ENCODE peak calls at places on chromosomes 11 and 22, in ten cellular contexts. A is tibial artery, E is HCT116, C is A673, G is brain microvascular endothelial cell, S is psoas muscle, T is RWPE1, K is IMR-90, U is tibial nerve, W is uterus. B is an unnamed sample.

GRCh38 chr11:116240661-116241060 is 532.1 kb downstream of the BUD13 start:
- DNase-seq in S (no peak), W (no peak), E (no peak), A (no peak), G (no peak), T (no peak), U (no peak), C (peak; percentile 9), K (no peak), B (no peak)

GRCh38 chr11:115159122-115159665 is 345.0 kb downstream of the CADM1 start:
- DNase-seq in K (no peak), S (no peak), U (no peak), T (no peak), E (no peak), W (no peak), A (no peak), C (no peak), G (no peak), B (no peak)

GRCh38 chr11:66070604-66071325 is 693 bp downstream of the PACS1 start:
- DNase-seq in W (peak; percentile 43), K (peak; percentile 28), G (no peak), S (peak; percentile 58), E (no peak), U (no peak), T (peak; percentile 31), C (peak; percentile 35), A (peak; percentile 73), B (no peak)

GRCh38 chr11:57597971-57598830 is 716 bp downstream of the SERPING1 start:
- DNase-seq in T (no peak), U (peak; percentile 74), G (no peak), C (peak; percentile 54), A (peak; percentile 82), S (peak; percentile 86), K (peak; percentile 24), E (no peak), W (peak; percentile 91), B (peak; percentile 74)

GRCh38 chr11:31872074-31872440 is 60.9 kb upstream of the PAX6 start:
- DNase-seq in S (no peak), U (no peak), W (no peak), T (no peak), E (no peak), A (no peak), C (no peak), G (no peak), K (peak; percentile 8), B (no peak)

GRCh38 chr11:18106688-18107087 is 806 bp upstream of the SAAL1 start:
- DNase-seq in U (no peak), C (no peak), W (no peak), A (no peak), K (peak; percentile 65), G (no peak), E (no peak), T (peak; percentile 46), S (no peak), B (no peak)

GRCh38 chr22:23288301-23289129 is 108.2 kb downstream of the BCR start:
- DNase-seq in A (no peak), S (no peak), G (no peak), W (no peak), U (no peak), C (no peak), T (no peak), E (no peak), K (no peak), B (no peak)

GRCh38 chr11:13429836-13430235 is 33.2 kb downstream of the BTBD10 start:
- DNase-seq in T (no peak), C (no peak), K (no peak), E (no peak), S (no peak), U (no peak), G (no peak), A (no peak), W (no peak), B (no peak)

GRCh38 chr11:63229815-63230214 is 13.6 kb downstream of the SLC22A25 start:
- DNase-seq in G (no peak), T (no peak), C (no peak), A (no peak), W (no peak), S (no peak), K (no peak), U (no peak), E (no peak), B (no peak)

GRCh38 chr11:1876361-1877063 is 15.2 kb downstream of the PRR33 start:
- DNase-seq in W (peak; percentile 90), A (peak; percentile 47), G (peak; percentile 34), K (no peak), T (peak; percentile 19), S (peak; percentile 78), E (no peak), U (peak; percentile 25), C (peak; percentile 31), B (no peak)

GRCh38 chr11:65787649-65788622 is 1.1 kb downstream of the OVOL1 start:
- DNase-seq in S (no peak), E (no peak), G (no peak), W (no peak), U (no peak), K (no peak), C (no peak), T (no peak), A (no peak), B (no peak)

DNA sequence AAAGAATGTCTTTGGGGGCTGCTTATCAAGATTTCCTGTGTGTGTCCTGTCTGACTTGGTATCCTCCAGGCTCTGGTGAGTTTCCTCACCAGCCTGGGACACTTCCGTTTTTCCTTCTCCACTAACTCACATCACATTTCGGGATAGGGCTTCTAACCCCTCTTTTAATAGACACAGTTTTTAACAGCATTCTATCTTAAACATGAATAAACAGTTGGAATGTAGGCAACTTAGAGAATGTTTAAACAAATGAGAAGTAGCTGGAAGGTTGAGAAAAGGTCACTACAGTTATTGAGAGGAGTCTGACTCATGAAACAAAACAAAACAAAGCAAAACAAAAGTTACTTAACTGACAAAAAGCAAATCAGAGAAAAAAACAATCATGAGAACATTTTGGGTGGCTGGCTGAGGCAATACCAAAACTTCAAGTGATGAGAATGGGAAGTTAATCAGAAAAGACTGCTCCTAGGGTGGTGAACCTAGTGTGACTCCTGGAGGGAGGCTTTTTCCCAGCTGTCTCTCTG is 64.7 kb upstream of the CTSC start:
- DNase-seq in S (no peak), K (peak; percentile 90), E (no peak), U (no peak), W (no peak), T (no peak), G (peak; percentile 72), A (no peak), C (no peak), B (no peak)
- H3K27ac ChIP-seq in S (no peak overlapping the region), K (peak overlapping the region; percentile 89), E (no peak overlapping the region), U (no peak overlapping the region), W (peak overlapping the region; percentile 13), T (no peak overlapping the region), G (peak overlapping the region; percentile 98), A (no peak overlapping the region), C (no peak overlapping the region), B (no peak overlapping the region)

DNA sequence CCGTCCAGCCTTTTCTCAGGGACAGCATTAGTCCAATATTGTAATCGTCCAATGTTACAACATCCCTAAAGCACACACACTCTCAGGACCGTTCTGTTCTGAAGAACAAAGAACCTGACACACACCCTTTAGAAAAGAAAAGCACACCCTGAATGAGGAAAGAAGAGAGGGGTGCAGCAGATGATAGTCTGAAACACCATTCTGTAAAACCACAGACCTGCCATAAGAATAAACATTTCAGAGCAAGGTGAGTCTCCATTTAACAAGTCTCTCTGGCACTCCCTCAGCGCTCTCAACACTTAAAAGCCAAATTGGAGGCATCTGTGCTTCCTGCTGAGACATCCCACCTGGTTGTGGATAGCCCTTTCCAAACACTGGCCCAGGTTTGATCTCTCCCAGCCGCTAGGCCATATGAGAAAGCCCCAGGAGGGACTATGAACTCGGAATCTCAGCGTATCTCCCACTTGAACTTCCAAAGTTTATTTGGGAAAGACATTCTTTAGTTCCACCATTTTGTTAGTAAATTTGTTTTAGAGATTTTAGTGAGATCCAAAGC is 36.3 kb downstream of the ETS1 start:
- DNase-seq in W (no peak), U (no peak), S (no peak), K (no peak), G (no peak), T (no peak), E (no peak), A (no peak), C (no peak), B (no peak)
- H3K27ac ChIP-seq in W (peak overlapping the region; percentile 91), U (no peak overlapping the region), S (no peak overlapping the region), K (no peak overlapping the region), G (no peak overlapping the region), T (no peak overlapping the region), E (no peak overlapping the region), A (no peak overlapping the region), C (no peak overlapping the region), B (no peak overlapping the region)

DNA sequence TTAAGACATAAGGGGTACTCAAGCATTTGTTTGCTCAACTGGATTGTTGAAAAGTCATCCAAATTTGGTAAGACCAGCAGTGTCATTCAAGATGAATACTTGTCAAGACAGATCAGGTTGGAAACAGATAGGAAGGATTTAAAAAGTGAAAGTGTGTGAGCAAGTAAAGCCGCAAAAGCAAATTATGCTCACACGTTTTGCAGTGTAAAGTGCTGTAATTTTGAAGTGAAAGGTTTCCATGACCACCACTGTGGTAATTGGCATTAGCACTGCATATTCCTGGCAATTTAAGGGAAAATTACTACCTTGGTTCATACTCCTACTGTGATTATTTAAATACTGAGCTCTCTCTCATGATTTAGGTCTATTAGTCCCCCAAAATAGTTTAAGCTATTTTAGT is 704.1 kb upstream of the CCDC179 start:
- DNase-seq in U (no peak), W (no peak), E (no peak), G (no peak), T (no peak), A (no peak), C (no peak), K (no peak), S (no peak), B (no peak)
- H3K27ac ChIP-seq in U (no peak overlapping the region), W (no peak overlapping the region), E (no peak overlapping the region), G (no peak overlapping the region), T (no peak overlapping the region), A (no peak overlapping the region), C (no peak overlapping the region), K (no peak overlapping the region), S (no peak overlapping the region), B (no peak overlapping the region)

GRCh38 chr22:44956835-44957234 is 53.0 kb downstream of the PHF21B start:
- DNase-seq in C (no peak), S (no peak), A (no peak), U (no peak), T (no peak), G (no peak), W (no peak), E (no peak), K (no peak), B (no peak)

GRCh38 chr22:44957267-44957905 is 52.4 kb downstream of the PHF21B start:
- DNase-seq in K (peak; percentile 6), T (no peak), E (no peak), W (no peak), U (no peak), S (no peak), G (no peak), C (no peak), A (no peak), B (no peak)

GRCh38 chr22:44954113-44954512 is 55.7 kb downstream of the PHF21B start:
- DNase-seq in K (no peak), C (no peak), G (no peak), W (no peak), E (no peak), U (no peak), S (no peak), A (no peak), T (no peak), B (no peak)

GRCh38 chr22:44952863-44953790 is 56.7 kb downstream of the PHF21B start:
- DNase-seq in E (no peak), G (no peak), W (no peak), S (no peak), C (peak; percentile 70), T (no peak), A (no peak), K (no peak), U (no peak), B (no peak)

GRCh38 chr22:44955102-44955501 is 54.7 kb downstream of the PHF21B start:
- DNase-seq in W (no peak), G (no peak), E (no peak), U (no peak), K (no peak), S (no peak), C (no peak), A (no peak), T (no peak), B (no peak)
- H3K27ac ChIP-seq in W (no peak overlapping the region), G (no peak overlapping the region), E (no peak overlapping the region), U (no peak overlapping the region), K (no peak overlapping the region), S (no peak overlapping the region), C (no peak overlapping the region), A (no peak overlapping the region), T (no peak overlapping the region), B (no peak overlapping the region)